ENCODE peak calls at places on chromosomes 13 and 19, in four cellular contexts. F is prostate gland, Y is stomach, E is IMR-90. P is an unnamed sample.

GRCh38 chr13:99862243-99862642 is 109.3 kb downstream of the ZIC5 start:
- DNase-seq in F (no peak), Y (no peak), E (no peak), P (no peak)

GRCh38 chr13:34776984-34777913 is 164.8 kb upstream of the NBEA start:
- DNase-seq in F (no peak), Y (no peak), E (no peak), P (no peak)

GRCh38 chr13:105918842-105919741 is 616.4 kb downstream of the EFNB2 start:
- DNase-seq in F (peak; percentile 6), Y (peak; percentile 54), E (peak; percentile 82), P (no peak)

GRCh38 chr19:29255912-29256311 is 43.0 kb upstream of the UQCRFS1 start:
- DNase-seq in F (no peak), Y (no peak), E (no peak), P (no peak)

GRCh38 chr19:38731654-38732301 is 12.5 kb downstream of the CAPN12 start:
- DNase-seq in F (peak; percentile 37), Y (peak; percentile 87), E (no peak), P (no peak)

GRCh38 chr13:31725841-31726240 is 13.5 kb upstream of the RXFP2 start:
- DNase-seq in F (no peak), Y (no peak), E (no peak), P (no peak)

GRCh38 chr13:41848435-41849255 is 112.3 kb downstream of the VWA8 start:
- DNase-seq in F (no peak), Y (no peak), E (peak; percentile 52), P (no peak)

GRCh38 chr13:59352600-59352999 is 811.1 kb downstream of the DIAPH3 start:
- DNase-seq in F (no peak), Y (no peak), E (no peak), P (no peak)

GRCh38 chr19:3106509-3107141 is 12.5 kb downstream of the GNA11 start:
- DNase-seq in F (no peak), Y (no peak), E (no peak), P (no peak)

GRCh38 chr19:28148554-28148953 is 1064.4 kb downstream of the UQCRFS1 start:
- DNase-seq in F (no peak), Y (no peak), E (no peak), P (no peak)

GRCh38 chr19:17542042-17542441 is 13.4 kb upstream of the COLGALT1 start:
- DNase-seq in F (no peak), Y (no peak), E (no peak), P (no peak)

GRCh38 chr13:21109168-21109567 is 47.8 kb upstream of the LATS2 start:
- DNase-seq in F (no peak), Y (no peak), E (no peak), P (no peak)

GRCh38 chr19:29672319-29672932 is 7.2 kb downstream of the PLEKHF1 start:
- DNase-seq in F (no peak), Y (no peak), E (no peak), P (no peak)

GRCh38 chr19:3094638-3095374 is 644 bp downstream of the GNA11 start:
- DNase-seq in F (no peak), Y (no peak), E (peak; percentile 17), P (no peak)

GRCh38 chr13:110359840-110360301 is 52.8 kb downstream of the COL4A2 start:
- DNase-seq in F (no peak), Y (no peak), E (peak; percentile 97), P (no peak)

GRCh38 chr13:96792736-96793444 is 201.4 kb downstream of the OXGR1 start:
- DNase-seq in F (no peak), Y (no peak), E (no peak), P (no peak)

GRCh38 chr13:102183509-102184182 is 218.2 kb downstream of the FGF14 start:
- DNase-seq in F (no peak), Y (no peak), E (no peak), P (no peak)

DNA sequence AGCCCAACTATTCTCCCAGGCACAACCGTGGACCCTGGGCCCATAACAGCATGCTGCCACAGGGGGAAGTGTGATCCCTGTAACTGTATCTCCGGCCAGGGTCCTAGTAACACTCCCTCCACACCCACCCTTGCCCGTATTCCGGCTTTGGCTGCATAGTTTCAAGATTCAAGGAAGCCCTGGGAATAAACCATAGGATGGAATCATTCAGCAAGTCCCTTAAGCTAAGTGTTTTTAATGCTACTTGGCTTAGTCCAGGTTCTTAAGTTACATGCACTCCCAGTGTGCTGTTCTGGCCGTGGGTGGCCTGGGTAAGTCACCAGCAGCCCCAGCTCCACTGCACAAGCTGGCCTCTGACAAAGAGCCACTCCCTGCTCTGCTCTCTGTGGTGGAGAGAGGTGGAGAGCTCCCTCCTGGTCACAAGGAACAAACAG is 532.4 kb upstream of the SGCG start:
- DNase-seq in F (no peak), Y (peak; percentile 51), E (no peak), P (no peak)
- H3K27ac ChIP-seq in F (no peak overlapping the region), Y (no peak overlapping the region), E (no peak overlapping the region), P (no peak overlapping the region)

GRCh38 chr13:48593551-48593950 is 60.2 kb upstream of the CYSLTR2 start:
- DNase-seq in F (no peak), Y (no peak), E (no peak), P (no peak)
- H3K4me3 ChIP-seq in F (no peak overlapping the region), Y (no peak overlapping the region), E (no peak overlapping the region), P (no peak overlapping the region)

GRCh38 chr13:88377852-88378251 is 706.7 kb downstream of the SLITRK5 start:
- DNase-seq in F (no peak), Y (no peak), E (no peak), P (no peak)

GRCh38 chr13:88376762-88377388 is 705.7 kb downstream of the SLITRK5 start:
- DNase-seq in F (no peak), Y (no peak), E (no peak), P (no peak)
- H3K4me1 ChIP-seq in F (no peaks in the 10 kb centered on the region), Y (no peaks in the 10 kb centered on the region), E (no peaks in the 10 kb centered on the region), P (no peaks in the 10 kb centered on the region)

GRCh38 chr19:35144259-35144599 is 1.2 kb downstream of the FXYD7 start:
- DNase-seq in F (no peak), Y (no peak), E (no peak), P (no peak)

GRCh38 chr19:35141627-35142401 is 1.2 kb upstream of the FXYD7 start:
- DNase-seq in F (no peak), Y (no peak), E (no peak), P (no peak)

GRCh38 chr19:35143231-35143715 is at the start of gene FXYD7:
- DNase-seq in F (no peak), Y (no peak), E (no peak), P (peak; percentile 66)

GRCh38 chr19:35143818-35144217 is 763 bp downstream of the FXYD7 start:
- DNase-seq in F (no peak), Y (no peak), E (no peak), P (no peak)

DNA sequence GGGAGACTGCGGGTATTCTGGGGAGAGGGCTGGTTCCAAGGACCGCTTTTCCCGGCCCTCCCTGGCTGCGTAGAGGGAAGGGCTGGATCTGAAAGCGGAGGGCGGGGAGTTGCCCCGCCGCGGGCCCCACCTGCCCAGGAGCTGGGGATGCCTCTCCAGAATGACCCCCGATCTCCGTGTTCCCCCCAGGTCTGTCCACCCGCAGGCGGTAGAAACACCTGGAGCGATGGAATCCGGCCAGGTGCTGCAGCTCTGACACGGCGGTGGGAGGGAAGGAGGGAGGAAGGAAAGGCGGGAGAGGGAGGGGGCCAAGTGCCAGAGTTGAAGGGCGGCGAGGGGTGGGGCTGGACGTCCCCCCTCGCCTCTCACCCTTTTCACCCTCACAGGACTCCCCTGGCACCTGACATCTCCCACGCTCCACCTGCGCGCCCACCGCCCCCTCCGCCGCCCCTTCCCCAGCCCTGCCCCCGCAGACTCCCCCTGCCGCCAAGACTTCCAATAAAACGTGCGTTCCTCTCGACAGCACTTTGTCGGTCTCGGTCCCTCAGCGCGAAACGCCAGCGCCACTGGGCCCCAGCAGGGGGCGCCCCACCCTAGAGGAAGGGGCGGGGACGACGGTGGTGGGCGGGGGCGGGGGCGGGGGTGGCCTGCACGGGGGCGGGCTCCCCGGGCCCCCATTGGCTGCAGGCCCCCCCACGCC is 374 bp upstream of the FXYD7 start:
- DNase-seq in F (no peak), Y (peak; percentile 64), E (no peak), P (peak; percentile 61)
- H3K27ac ChIP-seq in F (no peak overlapping the region), Y (no peak overlapping the region), E (no peak overlapping the region), P (no peak overlapping the region)

GRCh38 chr13:51760592-51760991 is 43.4 kb downstream of the DHRS12 start:
- DNase-seq in F (no peak), Y (no peak), E (no peak), P (no peak)
- H3K4me3 ChIP-seq in F (no peak overlapping the region), Y (peak overlapping the region; percentile 4), E (no peak overlapping the region), P (no peak overlapping the region)

GRCh38 chr13:43008591-43008990 is 14.8 kb upstream of the DNAJC15 start:
- DNase-seq in F (no peak), Y (no peak), E (no peak), P (no peak)

GRCh38 chr13:43005460-43006236 is 13.6 kb upstream of the EPSTI1 start:
- DNase-seq in F (no peak), Y (no peak), E (peak; percentile 32), P (no peak)

GRCh38 chr13:43003729-43004128 is 11.7 kb upstream of the EPSTI1 start:
- DNase-seq in F (no peak), Y (no peak), E (no peak), P (no peak)

GRCh38 chr13:43009506-43009905 is 13.9 kb upstream of the DNAJC15 start:
- DNase-seq in F (no peak), Y (no peak), E (peak; percentile 60), P (no peak)

DNA sequence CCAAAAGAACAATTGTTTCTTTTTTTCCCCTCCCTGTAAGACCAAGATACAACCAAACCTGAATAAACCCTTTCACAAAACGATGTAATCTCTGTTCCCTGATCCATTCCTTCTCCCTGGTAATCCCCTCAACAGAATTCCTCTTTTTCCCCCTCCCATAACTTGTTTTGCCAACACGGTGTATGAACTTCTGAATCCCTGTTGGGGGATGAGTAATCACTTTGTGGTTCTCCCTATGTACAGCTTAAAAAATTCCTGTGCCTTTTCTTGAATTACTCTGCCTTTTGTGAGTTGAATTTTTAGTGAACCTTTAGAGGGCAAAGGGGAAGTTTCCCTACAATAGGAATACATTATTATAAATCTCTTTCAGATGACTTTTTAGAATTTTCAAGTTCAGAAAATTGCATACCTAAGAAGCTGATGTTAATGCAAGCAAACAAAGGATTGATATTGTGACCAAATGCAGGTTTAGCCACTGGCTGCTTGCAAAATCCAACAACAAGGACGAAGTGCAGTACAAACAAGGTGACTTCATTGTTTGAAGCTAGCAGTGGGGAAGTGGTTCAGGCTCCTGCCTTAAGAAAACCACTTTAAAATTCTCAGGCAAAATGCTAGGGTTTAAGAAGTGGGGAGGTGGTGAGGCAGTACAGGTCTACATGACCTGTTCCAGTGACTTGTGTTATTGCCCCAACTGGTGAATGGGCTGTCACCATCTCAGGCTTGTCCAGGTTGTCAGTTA is 15.0 kb upstream of the EPSTI1 start:
- DNase-seq in F (no peak), Y (no peak), E (peak; percentile 63), P (no peak)
- H3K4me1 ChIP-seq in F (no peaks in the 10 kb centered on the region), Y (no peaks in the 10 kb centered on the region), E (peaks cover 21% of the 10 kb centered on the region), P (no peaks in the 10 kb centered on the region)

DNA sequence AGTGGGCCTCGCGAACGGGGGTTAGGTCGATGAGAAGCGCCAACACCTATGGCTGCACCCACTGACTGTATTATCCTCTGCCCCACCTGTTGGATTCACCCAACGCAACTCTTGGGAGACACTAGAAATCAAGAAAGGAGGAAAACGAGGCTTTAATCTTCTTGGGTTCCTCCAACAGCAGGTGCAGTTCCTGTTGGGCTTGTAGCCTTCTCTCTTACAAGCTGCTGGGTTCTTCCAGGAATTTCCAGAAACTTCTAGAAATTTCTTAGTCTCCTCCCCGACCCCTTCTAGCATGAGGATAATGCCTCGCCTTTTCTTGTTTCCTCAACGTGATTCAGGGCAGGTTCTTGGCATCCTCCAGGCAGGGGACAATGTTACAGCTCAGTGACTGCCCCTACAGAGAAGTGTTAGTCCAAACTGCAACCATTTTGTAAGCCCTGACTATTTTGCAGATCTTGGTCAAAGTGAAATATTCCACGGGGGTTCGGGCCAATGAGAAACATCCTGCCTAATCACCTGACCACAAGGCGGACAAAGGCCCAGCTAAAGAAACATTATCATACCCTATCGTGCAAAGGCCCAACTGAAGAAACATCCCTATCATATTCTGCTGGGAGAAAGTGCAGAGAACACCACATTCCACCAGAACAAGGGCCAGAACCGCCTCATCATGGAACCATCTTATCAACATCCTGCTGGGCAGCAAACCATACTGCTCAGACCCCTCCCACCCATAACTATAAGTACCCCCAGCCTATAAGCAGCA is 598 bp upstream of the PNMA8A start:
- DNase-seq in F (no peak), Y (no peak), E (no peak), P (no peak)
- H3K27ac ChIP-seq in F (peak overlapping the region; percentile 8), Y (no peak overlapping the region), E (no peak overlapping the region), P (no peak overlapping the region)

P was measured in CD8-positive, alpha-beta memory T cell.